ENCODE peak calls at places on chromosome 22, in four cellular contexts. One of them, this sample, is unnamed.

GRCh38 chr22:19754701-19755144 is 5.9 kb upstream of the TBX1 start:
- DNase-seq in CD8-positive, alpha-beta memory T cell: no peak
- DNase-seq in stimulated activated CD4-positive, alpha-beta T cell treated with anti-CD3 and anti-CD28 coated beads, TNF-alpha, amount 100 ng/mL, for 1 hour: no peak
- DNase-seq in uterus: no peak
- DNase-seq in this sample: no peak

GRCh38 chr22:44939451-44939850 is 70.4 kb downstream of the PHF21B start:
- DNase-seq in CD8-positive, alpha-beta memory T cell: no peak
- DNase-seq in stimulated activated CD4-positive, alpha-beta T cell treated with anti-CD3 and anti-CD28 coated beads, TNF-alpha, amount 100 ng/mL, for 1 hour: no peak
- DNase-seq in uterus: no peak
- DNase-seq in this sample: no peak

GRCh38 chr22:43560651-43561050 is 148.8 kb downstream of the MPPED1 start:
- DNase-seq in CD8-positive, alpha-beta memory T cell: no peak
- DNase-seq in stimulated activated CD4-positive, alpha-beta T cell treated with anti-CD3 and anti-CD28 coated beads, TNF-alpha, amount 100 ng/mL, for 1 hour: no peak
- DNase-seq in uterus: no peak
- DNase-seq in this sample: no peak

GRCh38 chr22:40107756-40108437 is 69.8 kb upstream of the TNRC6B start:
- DNase-seq in CD8-positive, alpha-beta memory T cell: no peak
- DNase-seq in stimulated activated CD4-positive, alpha-beta T cell treated with anti-CD3 and anti-CD28 coated beads, TNF-alpha, amount 100 ng/mL, for 1 hour: no peak
- DNase-seq in uterus: peak
- DNase-seq in this sample: peak

GRCh38 chr22:46590334-46590733 is 29.9 kb upstream of the GRAMD4 start:
- DNase-seq in CD8-positive, alpha-beta memory T cell: no peak
- DNase-seq in stimulated activated CD4-positive, alpha-beta T cell treated with anti-CD3 and anti-CD28 coated beads, TNF-alpha, amount 100 ng/mL, for 1 hour: no peak
- DNase-seq in uterus: no peak
- DNase-seq in this sample: no peak

GRCh38 chr22:37501610-37502341 is 15.6 kb upstream of the MFNG start:
- DNase-seq in CD8-positive, alpha-beta memory T cell: no peak
- DNase-seq in stimulated activated CD4-positive, alpha-beta T cell treated with anti-CD3 and anti-CD28 coated beads, TNF-alpha, amount 100 ng/mL, for 1 hour: no peak
- DNase-seq in uterus: no peak
- DNase-seq in this sample: peak

GRCh38 chr22:28829358-28830181 is 29.2 kb upstream of the XBP1 start:
- DNase-seq in CD8-positive, alpha-beta memory T cell: peak
- DNase-seq in stimulated activated CD4-positive, alpha-beta T cell treated with anti-CD3 and anti-CD28 coated beads, TNF-alpha, amount 100 ng/mL, for 1 hour: peak
- DNase-seq in uterus: peak
- DNase-seq in this sample: peak

GRCh38 chr22:32474635-32475427 is at the start of gene FBXO7:
- DNase-seq in CD8-positive, alpha-beta memory T cell: peak
- DNase-seq in stimulated activated CD4-positive, alpha-beta T cell treated with anti-CD3 and anti-CD28 coated beads, TNF-alpha, amount 100 ng/mL, for 1 hour: peak
- DNase-seq in uterus: peak
- DNase-seq in this sample: peak

GRCh38 chr22:30028731-30029130 is 51.5 kb upstream of the HORMAD2 start:
- DNase-seq in CD8-positive, alpha-beta memory T cell: no peak
- DNase-seq in stimulated activated CD4-positive, alpha-beta T cell treated with anti-CD3 and anti-CD28 coated beads, TNF-alpha, amount 100 ng/mL, for 1 hour: no peak
- DNase-seq in uterus: no peak
- DNase-seq in this sample: no peak

GRCh38 chr22:43242627-43243026 is 55.7 kb upstream of the TTLL12 start:
- DNase-seq in CD8-positive, alpha-beta memory T cell: no peak
- DNase-seq in stimulated activated CD4-positive, alpha-beta T cell treated with anti-CD3 and anti-CD28 coated beads, TNF-alpha, amount 100 ng/mL, for 1 hour: no peak
- DNase-seq in uterus: no peak
- DNase-seq in this sample: no peak

GRCh38 chr22:18983120-18983651 is 47.1 kb upstream of the PRODH start:
- DNase-seq in CD8-positive, alpha-beta memory T cell: no peak
- DNase-seq in stimulated activated CD4-positive, alpha-beta T cell treated with anti-CD3 and anti-CD28 coated beads, TNF-alpha, amount 100 ng/mL, for 1 hour: no peak
- DNase-seq in uterus: no peak
- DNase-seq in this sample: no peak

GRCh38 chr22:41263704-41264103 is 22.3 kb downstream of the RANGAP1 start:
- DNase-seq in CD8-positive, alpha-beta memory T cell: no peak
- DNase-seq in stimulated activated CD4-positive, alpha-beta T cell treated with anti-CD3 and anti-CD28 coated beads, TNF-alpha, amount 100 ng/mL, for 1 hour: no peak
- DNase-seq in uterus: no peak
- DNase-seq in this sample: no peak

GRCh38 chr22:24177045-24177444 is 4.2 kb upstream of the SUSD2 start:
- DNase-seq in CD8-positive, alpha-beta memory T cell: no peak
- DNase-seq in stimulated activated CD4-positive, alpha-beta T cell treated with anti-CD3 and anti-CD28 coated beads, TNF-alpha, amount 100 ng/mL, for 1 hour: no peak
- DNase-seq in uterus: no peak
- DNase-seq in this sample: no peak

GRCh38 chr22:30308518-30309230 is 18.1 kb downstream of the TBC1D10A start:
- DNase-seq in CD8-positive, alpha-beta memory T cell: no peak
- DNase-seq in stimulated activated CD4-positive, alpha-beta T cell treated with anti-CD3 and anti-CD28 coated beads, TNF-alpha, amount 100 ng/mL, for 1 hour: no peak
- DNase-seq in uterus: no peak
- DNase-seq in this sample: no peak

GRCh38 chr22:32306561-32306960 is 51.1 kb upstream of the RFPL3 start:
- DNase-seq in CD8-positive, alpha-beta memory T cell: no peak
- DNase-seq in stimulated activated CD4-positive, alpha-beta T cell treated with anti-CD3 and anti-CD28 coated beads, TNF-alpha, amount 100 ng/mL, for 1 hour: no peak
- DNase-seq in uterus: no peak
- DNase-seq in this sample: no peak

GRCh38 chr22:50306753-50307749 is at the start of gene PLXNB2:
- DNase-seq in CD8-positive, alpha-beta memory T cell: no peak
- DNase-seq in stimulated activated CD4-positive, alpha-beta T cell treated with anti-CD3 and anti-CD28 coated beads, TNF-alpha, amount 100 ng/mL, for 1 hour: no peak
- DNase-seq in uterus: peak
- DNase-seq in this sample: peak

GRCh38 chr22:37561209-37562048 is 1.1 kb downstream of the CDC42EP1 start:
- DNase-seq in CD8-positive, alpha-beta memory T cell: peak
- DNase-seq in stimulated activated CD4-positive, alpha-beta T cell treated with anti-CD3 and anti-CD28 coated beads, TNF-alpha, amount 100 ng/mL, for 1 hour: peak
- DNase-seq in uterus: peak
- DNase-seq in this sample: peak

GRCh38 chr22:49208768-49209252 is 618.9 kb downstream of the BRD1 start:
- DNase-seq in CD8-positive, alpha-beta memory T cell: no peak
- DNase-seq in stimulated activated CD4-positive, alpha-beta T cell treated with anti-CD3 and anti-CD28 coated beads, TNF-alpha, amount 100 ng/mL, for 1 hour: no peak
- DNase-seq in uterus: peak
- DNase-seq in this sample: no peak

GRCh38 chr22:47168900-47169800 is 406.7 kb downstream of the TBC1D22A start:
- DNase-seq in CD8-positive, alpha-beta memory T cell: no peak
- DNase-seq in stimulated activated CD4-positive, alpha-beta T cell treated with anti-CD3 and anti-CD28 coated beads, TNF-alpha, amount 100 ng/mL, for 1 hour: no peak
- DNase-seq in uterus: peak
- DNase-seq in this sample: no peak

GRCh38 chr22:28951969-28952521 is 68.7 kb downstream of the ZNRF3 start:
- DNase-seq in CD8-positive, alpha-beta memory T cell: no peak
- DNase-seq in stimulated activated CD4-positive, alpha-beta T cell treated with anti-CD3 and anti-CD28 coated beads, TNF-alpha, amount 100 ng/mL, for 1 hour: no peak
- DNase-seq in uterus: peak
- DNase-seq in this sample: peak

GRCh38 chr22:46660604-46661201 is 40.5 kb downstream of the GRAMD4 start:
- DNase-seq in CD8-positive, alpha-beta memory T cell: no peak
- DNase-seq in stimulated activated CD4-positive, alpha-beta T cell treated with anti-CD3 and anti-CD28 coated beads, TNF-alpha, amount 100 ng/mL, for 1 hour: no peak
- DNase-seq in uterus: no peak
- DNase-seq in this sample: peak

GRCh38 chr22:19503869-19504268 is 20.3 kb downstream of the CLDN5 start:
- DNase-seq in CD8-positive, alpha-beta memory T cell: no peak
- DNase-seq in stimulated activated CD4-positive, alpha-beta T cell treated with anti-CD3 and anti-CD28 coated beads, TNF-alpha, amount 100 ng/mL, for 1 hour: no peak
- DNase-seq in uterus: no peak
- DNase-seq in this sample: no peak

GRCh38 chr22:47000888-47001287 is 238.4 kb downstream of the TBC1D22A start:
- DNase-seq in CD8-positive, alpha-beta memory T cell: no peak
- DNase-seq in stimulated activated CD4-positive, alpha-beta T cell treated with anti-CD3 and anti-CD28 coated beads, TNF-alpha, amount 100 ng/mL, for 1 hour: no peak
- DNase-seq in uterus: no peak
- DNase-seq in this sample: no peak

GRCh38 chr22:39932918-39933649 is 27.1 kb upstream of the TMA7B start:
- DNase-seq in CD8-positive, alpha-beta memory T cell: peak
- DNase-seq in stimulated activated CD4-positive, alpha-beta T cell treated with anti-CD3 and anti-CD28 coated beads, TNF-alpha, amount 100 ng/mL, for 1 hour: no peak
- DNase-seq in uterus: no peak
- DNase-seq in this sample: no peak

GRCh38 chr22:30309981-30310672 is 16.6 kb downstream of the TBC1D10A start:
- DNase-seq in CD8-positive, alpha-beta memory T cell: peak
- DNase-seq in stimulated activated CD4-positive, alpha-beta T cell treated with anti-CD3 and anti-CD28 coated beads, TNF-alpha, amount 100 ng/mL, for 1 hour: no peak
- DNase-seq in uterus: no peak
- DNase-seq in this sample: peak

GRCh38 chr22:48276933-48277867 is 1514.8 kb downstream of the TBC1D22A start:
- DNase-seq in CD8-positive, alpha-beta memory T cell: no peak
- DNase-seq in stimulated activated CD4-positive, alpha-beta T cell treated with anti-CD3 and anti-CD28 coated beads, TNF-alpha, amount 100 ng/mL, for 1 hour: no peak
- DNase-seq in uterus: no peak
- DNase-seq in this sample: no peak

GRCh38 chr22:49956418-49956770 is 4.2 kb upstream of the PIM3 start:
- DNase-seq in CD8-positive, alpha-beta memory T cell: no peak
- DNase-seq in stimulated activated CD4-positive, alpha-beta T cell treated with anti-CD3 and anti-CD28 coated beads, TNF-alpha, amount 100 ng/mL, for 1 hour: no peak
- DNase-seq in uterus: no peak
- DNase-seq in this sample: no peak

GRCh38 chr22:43346521-43346929 is 3.4 kb upstream of the SCUBE1 start:
- DNase-seq in CD8-positive, alpha-beta memory T cell: peak
- DNase-seq in stimulated activated CD4-positive, alpha-beta T cell treated with anti-CD3 and anti-CD28 coated beads, TNF-alpha, amount 100 ng/mL, for 1 hour: peak
- DNase-seq in uterus: peak
- DNase-seq in this sample: peak